ENCODE peak calls at places on chromosomes 5 and 9, in six cellular contexts. One of them, this sample, is unnamed.

GRCh38 chr9:96478829-96479371 is 28.9 kb downstream of the HABP4 start:
- DNase-seq in HuH-7: no peak
- DNase-seq in activated T-cell treated with anti-CD3 and anti-CD28 coated beads, Interleukin-2, amount 50 U/mL, for 1 hour: no peak
- DNase-seq in stomach: no peak
- DNase-seq in GM04503: no peak
- DNase-seq in NCI-H1417: no peak
- DNase-seq in this sample: no peak

GRCh38 chr9:132943677-132944293 is 631 bp downstream of the TSC1 start:
- DNase-seq in HuH-7: no peak
- DNase-seq in activated T-cell treated with anti-CD3 and anti-CD28 coated beads, Interleukin-2, amount 50 U/mL, for 1 hour: no peak
- DNase-seq in stomach: no peak
- DNase-seq in GM04503: no peak
- DNase-seq in NCI-H1417: no peak
- DNase-seq in this sample: no peak

GRCh38 chr5:172603425-172603824 is 37.6 kb upstream of the NEURL1B start:
- DNase-seq in HuH-7: no peak
- DNase-seq in activated T-cell treated with anti-CD3 and anti-CD28 coated beads, Interleukin-2, amount 50 U/mL, for 1 hour: no peak
- DNase-seq in stomach: no peak
- DNase-seq in GM04503: no peak
- DNase-seq in NCI-H1417: no peak
- DNase-seq in this sample: no peak

GRCh38 chr9:132826576-132827365 is 51.3 kb downstream of the AK8 start:
- DNase-seq in HuH-7: no peak
- DNase-seq in activated T-cell treated with anti-CD3 and anti-CD28 coated beads, Interleukin-2, amount 50 U/mL, for 1 hour: no peak
- DNase-seq in stomach: no peak
- DNase-seq in GM04503: no peak
- DNase-seq in NCI-H1417: no peak
- DNase-seq in this sample: no peak

GRCh38 chr5:179322071-179323025 is 22.9 kb downstream of the ADAMTS2 start:
- DNase-seq in HuH-7: no peak
- DNase-seq in activated T-cell treated with anti-CD3 and anti-CD28 coated beads, Interleukin-2, amount 50 U/mL, for 1 hour: no peak
- DNase-seq in stomach: no peak
- DNase-seq in GM04503: no peak
- DNase-seq in NCI-H1417: no peak
- DNase-seq in this sample: no peak

GRCh38 chr5:143016777-143017374 is 246.7 kb downstream of the ARHGAP26 start:
- DNase-seq in HuH-7: peak
- DNase-seq in activated T-cell treated with anti-CD3 and anti-CD28 coated beads, Interleukin-2, amount 50 U/mL, for 1 hour: no peak
- DNase-seq in stomach: no peak
- DNase-seq in GM04503: no peak
- DNase-seq in NCI-H1417: no peak
- DNase-seq in this sample: peak

GRCh38 chr5:129031886-129032683 is 62.5 kb upstream of the ISOC1 start:
- DNase-seq in HuH-7: no peak
- DNase-seq in activated T-cell treated with anti-CD3 and anti-CD28 coated beads, Interleukin-2, amount 50 U/mL, for 1 hour: no peak
- DNase-seq in stomach: no peak
- DNase-seq in GM04503: no peak
- DNase-seq in NCI-H1417: no peak
- DNase-seq in this sample: no peak

GRCh38 chr5:127988149-127988755 is 95.3 kb upstream of the SLC12A2 start:
- DNase-seq in HuH-7: no peak
- DNase-seq in activated T-cell treated with anti-CD3 and anti-CD28 coated beads, Interleukin-2, amount 50 U/mL, for 1 hour: no peak
- DNase-seq in stomach: no peak
- DNase-seq in GM04503: peak
- DNase-seq in NCI-H1417: peak
- DNase-seq in this sample: no peak

GRCh38 chr9:23492126-23493002 is 333.7 kb downstream of the ELAVL2 start:
- DNase-seq in HuH-7: peak
- DNase-seq in activated T-cell treated with anti-CD3 and anti-CD28 coated beads, Interleukin-2, amount 50 U/mL, for 1 hour: no peak
- DNase-seq in stomach: no peak
- DNase-seq in GM04503: no peak
- DNase-seq in NCI-H1417: peak
- DNase-seq in this sample: no peak

GRCh38 chr9:127837346-127837745 is 17.1 kb downstream of the ENG start:
- DNase-seq in HuH-7: no peak
- DNase-seq in activated T-cell treated with anti-CD3 and anti-CD28 coated beads, Interleukin-2, amount 50 U/mL, for 1 hour: no peak
- DNase-seq in stomach: no peak
- DNase-seq in GM04503: no peak
- DNase-seq in NCI-H1417: no peak
- DNase-seq in this sample: no peak

GRCh38 chr9:108671794-108672193 is 184.0 kb downstream of the ACTL7B start:
- DNase-seq in HuH-7: no peak
- DNase-seq in activated T-cell treated with anti-CD3 and anti-CD28 coated beads, Interleukin-2, amount 50 U/mL, for 1 hour: no peak
- DNase-seq in stomach: no peak
- DNase-seq in GM04503: peak
- DNase-seq in NCI-H1417: no peak
- DNase-seq in this sample: no peak

GRCh38 chr5:25975881-25976280 is 1062.5 kb downstream of the CDH9 start:
- DNase-seq in HuH-7: no peak
- DNase-seq in activated T-cell treated with anti-CD3 and anti-CD28 coated beads, Interleukin-2, amount 50 U/mL, for 1 hour: no peak
- DNase-seq in stomach: no peak
- DNase-seq in GM04503: no peak
- DNase-seq in NCI-H1417: no peak
- DNase-seq in this sample: no peak

GRCh38 chr5:68285857-68286611 is 70.5 kb downstream of the PIK3R1 start:
- DNase-seq in HuH-7: no peak
- DNase-seq in activated T-cell treated with anti-CD3 and anti-CD28 coated beads, Interleukin-2, amount 50 U/mL, for 1 hour: no peak
- DNase-seq in stomach: no peak
- DNase-seq in GM04503: no peak
- DNase-seq in NCI-H1417: no peak
- DNase-seq in this sample: peak

This sample was measured in CD4-positive, alpha-beta memory T cell.